ENCODE peak calls at places on chromosomes 13 and 19, in nine cellular contexts. F is activated B cell treated with CpG ODN at 0.5 μM for 24 hours, L is HuH-7, O is GM12891, R is NCI-H2029 treated with DMSO at 0.1 percent for 48 hours, B is GM23338, E is HT1080, G is mucosa of descending colon, I is LoVo. S is an unnamed sample.

GRCh38 chr19:58001895-58002369 is 688 bp downstream of the ZNF606 start:
- DNase-seq in L (peak), E (peak), F (no peak), I (no peak), O (peak), B (no peak), R (no peak), G (no peak), S (peak)

GRCh38 chr19:8302357-8302691 is 5.8 kb downstream of the CD320 start:
- DNase-seq in G (no peak), O (no peak), B (no peak), I (no peak), R (no peak), F (peak), E (no peak), L (no peak), S (no peak)

GRCh38 chr19:27522223-27522622 is 1690.7 kb downstream of the UQCRFS1 start:
- DNase-seq in E (no peak), O (no peak), L (no peak), I (no peak), B (no peak), F (no peak), R (no peak), G (no peak), S (no peak)

GRCh38 chr19:2034729-2035589 is 16.1 kb downstream of the MKNK2 start:
- DNase-seq in E (no peak), G (peak), B (peak), L (no peak), O (no peak), I (no peak), F (peak), R (no peak), S (peak)

GRCh38 chr19:57068921-57069697 is 50.7 kb upstream of the USP29 start:
- DNase-seq in F (no peak), O (no peak), I (no peak), G (peak), B (peak), E (no peak), R (no peak), L (no peak), S (peak)

GRCh38 chr13:24161010-24161775 is 673 bp downstream of the SPATA13 start:
- DNase-seq in B (peak), L (peak), I (peak), G (peak), E (peak), F (no peak), R (no peak), O (peak), S (peak)

GRCh38 chr13:71169125-71169524 is 697.9 kb downstream of the DACH1 start:
- DNase-seq in R (no peak), B (no peak), O (no peak), E (no peak), I (no peak), F (no peak), G (no peak), L (no peak), S (no peak)

GRCh38 chr19:7450243-7451223 is 38.3 kb downstream of the PEX11G start:
- DNase-seq in G (no peak), I (peak), B (no peak), F (no peak), R (no peak), E (peak), L (no peak), O (no peak), S (peak)

GRCh38 chr13:78194904-78195639 is 276.4 kb upstream of the EDNRB start:
- DNase-seq in L (no peak), E (peak), F (no peak), G (no peak), R (no peak), B (peak), O (no peak), I (no peak), S (peak)

GRCh38 chr13:29905845-29906244 is 55.4 kb upstream of the UBL3 start:
- DNase-seq in E (no peak), I (peak), R (no peak), G (peak), O (no peak), L (peak), B (no peak), F (no peak), S (no peak)

GRCh38 chr19:30153326-30154210 is 211.5 kb downstream of the URI1 start:
- DNase-seq in E (no peak), O (peak), F (no peak), R (no peak), L (no peak), G (no peak), B (no peak), I (no peak), S (no peak)

GRCh38 chr13:88063741-88064140 is 392.6 kb downstream of the SLITRK5 start:
- DNase-seq in B (no peak), G (no peak), F (no peak), R (no peak), E (no peak), L (no peak), O (no peak), I (no peak), S (no peak)

GRCh38 chr13:87147076-87147475 is 524.1 kb upstream of the SLITRK5 start:
- DNase-seq in I (no peak), L (no peak), E (peak), F (no peak), R (no peak), G (no peak), B (no peak), O (no peak), S (no peak)

GRCh38 chr13:109233293-109233692 is 553.1 kb downstream of the IRS2 start:
- DNase-seq in B (no peak), I (no peak), E (no peak), L (no peak), G (no peak), F (no peak), R (no peak), O (no peak), S (no peak)

GRCh38 chr13:99689955-99690354 is 188.7 kb downstream of the TM9SF2 start:
- DNase-seq in G (no peak), B (peak), L (no peak), O (no peak), I (no peak), F (no peak), R (no peak), E (no peak), S (peak)

GRCh38 chr19:8473652-8474476 is 28.6 kb downstream of the PRAM1 start:
- DNase-seq in L (no peak), O (peak), G (no peak), F (no peak), B (no peak), I (no peak), E (no peak), R (no peak), S (no peak)